ENCODE peak calls at places on chromosomes 6 and 20, in five cellular contexts. K is GM12878, J is HCT116, G is mucosa of descending colon, A is pancreas. Z is an unnamed sample. For H3K4me1, the result is how much of the 10 kb centered on the place peaks cover.

GRCh38 chr6:5132741-5133140 is 47.6 kb downstream of the PPP1R3G start:
- DNase-seq in K (peak), J (no peak), G (peak), A (no peak), Z (peak)

GRCh38 chr20:63961664-63962425 is 5.6 kb upstream of the UCKL1 start:
- DNase-seq in K (no peak), J (no peak), G (peak), A (peak), Z (no peak)

GRCh38 chr6:163387317-163387716 is 27.2 kb upstream of the QKI start:
- DNase-seq in K (no peak), J (no peak), G (no peak), A (no peak), Z (no peak)

GRCh38 chr6:80338201-80338836 is 231.8 kb downstream of the BCKDHB start:
- DNase-seq in K (no peak), J (peak), G (peak), A (peak), Z (peak)

GRCh38 chr6:39189915-39190544 is 39.2 kb downstream of the KCNK5 start:
- DNase-seq in K (no peak), J (no peak), G (peak), A (peak), Z (peak)

GRCh38 chr20:14334306-14334930 is 3.0 kb downstream of the FLRT3 start:
- DNase-seq in K (no peak), J (no peak), G (no peak), A (no peak), Z (peak)

GRCh38 chr20:48791666-48792071 is 36.1 kb downstream of the PREX1 start:
- DNase-seq in K (no peak), J (no peak), G (no peak), A (no peak), Z (no peak)

GRCh38 chr6:71852951-71853350 is 33.4 kb upstream of the RIMS1 start:
- DNase-seq in K (no peak), J (no peak), G (no peak), A (no peak), Z (no peak)

GRCh38 chr20:25052255-25053206 is 5.4 kb downstream of the ACSS1 start:
- DNase-seq in K (no peak), J (no peak), G (no peak), A (no peak), Z (no peak)

GRCh38 chr20:37413023-37413334 is 67.0 kb downstream of the SRC start:
- DNase-seq in K (no peak), J (no peak), G (no peak), A (no peak), Z (no peak)

GRCh38 chr20:37411408-37412306 is 65.7 kb downstream of the SRC start:
- DNase-seq in K (no peak), J (no peak), G (no peak), A (no peak), Z (no peak)

GRCh38 chr20:37414133-37414532 is 68.2 kb downstream of the SRC start:
- DNase-seq in K (no peak), J (no peak), G (no peak), A (no peak), Z (no peak)

GRCh38 chr20:37414636-37415035 is 68.7 kb downstream of the SRC start:
- DNase-seq in K (no peak), J (no peak), G (no peak), A (no peak), Z (no peak)

GRCh38 chr20:37413354-37413753 is 67.4 kb downstream of the SRC start:
- DNase-seq in K (no peak), J (no peak), G (no peak), A (no peak), Z (no peak)
- H3K4me1 ChIP-seq in K (under half), J (under half), G (under half), A (under half), Z (under half)

GRCh38 chr6:109183109-109183508 is 87.8 kb downstream of the CEP57L1 start:
- DNase-seq in K (no peak), J (no peak), G (no peak), A (no peak), Z (no peak)
- H3K4me3 ChIP-seq in K (no peak), J (no peak), G (no peak), A (no peak), Z (no peak)

GRCh38 chr6:69489970-69490369 is 306.8 kb downstream of the LMBRD1 start:
- DNase-seq in K (no peak), J (no peak), G (no peak), A (no peak), Z (no peak)

DNA sequence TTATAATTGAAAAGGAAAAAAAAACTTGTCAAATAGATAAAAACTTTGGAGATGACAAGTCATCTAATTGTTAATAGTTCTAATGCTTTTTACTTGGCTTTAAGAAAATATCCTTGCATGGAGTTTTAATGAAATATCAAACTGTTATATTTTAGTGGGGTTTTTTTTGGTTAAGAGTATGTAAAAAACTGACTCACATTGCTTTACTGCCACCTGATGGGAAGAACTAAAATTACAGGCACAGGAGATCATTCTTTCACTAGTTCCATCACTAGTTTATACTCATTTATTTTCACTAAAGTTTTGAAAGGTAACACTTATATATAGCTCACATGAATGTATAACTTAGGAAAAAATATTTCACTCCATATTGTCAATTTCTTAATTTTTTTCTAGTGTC is 309.1 kb downstream of the LMBRD1 start:
- DNase-seq in K (no peak), J (no peak), G (no peak), A (no peak), Z (peak)
- H3K4me1 ChIP-seq in K (under half), J (under half), G (under half), A (under half), Z (under half)

DNA sequence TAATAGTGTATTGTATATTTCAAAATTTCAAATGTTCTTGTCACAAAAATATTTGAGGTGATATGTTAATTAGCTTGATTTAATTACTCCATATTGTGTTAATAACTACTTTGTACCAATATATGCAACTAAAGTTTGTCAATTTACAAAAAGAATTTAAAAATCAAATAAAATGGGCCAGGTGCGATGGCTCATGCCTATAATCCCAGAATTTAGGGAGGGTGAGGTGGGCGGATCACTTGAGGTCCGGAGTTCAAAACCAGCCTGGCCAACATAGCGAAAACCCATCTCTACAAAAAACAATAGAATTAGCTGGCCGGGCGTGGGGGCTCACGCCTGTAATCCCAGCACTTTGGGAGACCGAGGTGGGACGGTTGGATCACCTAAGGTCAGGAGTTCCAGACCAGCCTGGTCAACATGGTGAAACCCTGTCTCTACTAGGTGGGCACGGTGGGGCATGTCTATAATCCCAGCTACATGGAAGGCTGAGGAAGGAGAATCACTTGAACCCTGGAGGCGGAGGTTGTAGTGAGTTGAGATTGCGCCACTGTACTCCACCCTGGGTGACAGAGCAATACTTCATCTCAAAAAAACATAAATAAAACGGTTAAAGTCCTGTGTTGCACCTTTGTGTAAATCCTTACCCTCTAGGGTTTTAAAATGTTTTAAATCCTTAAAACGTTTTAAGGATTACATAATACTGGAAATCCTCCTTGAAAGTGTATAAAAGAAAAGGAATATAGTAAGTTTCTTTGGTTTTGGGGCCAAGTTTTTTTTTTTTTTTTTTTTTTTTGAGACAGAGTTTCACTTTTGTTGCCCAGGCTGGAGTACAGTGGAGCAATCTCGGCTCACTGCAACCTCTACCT is 4.0 kb downstream of the HSPA1B start:
- DNase-seq in K (no peak), J (no peak), G (no peak), A (no peak), Z (no peak)
- H3K4me3 ChIP-seq in K (peak), J (no peak), G (no peak), A (no peak), Z (peak)

GRCh38 chr20:41038149-41038877 is 9.7 kb downstream of the TOP1 start:
- DNase-seq in K (no peak), J (no peak), G (no peak), A (no peak), Z (no peak)

GRCh38 chr20:41034239-41034638 is 5.6 kb downstream of the TOP1 start:
- DNase-seq in K (no peak), J (no peak), G (no peak), A (no peak), Z (no peak)

GRCh38 chr20:41038878-41039404 is 10.3 kb downstream of the TOP1 start:
- DNase-seq in K (no peak), J (no peak), G (no peak), A (no peak), Z (no peak)

GRCh38 chr20:41035207-41035606 is 6.6 kb downstream of the TOP1 start:
- DNase-seq in K (no peak), J (no peak), G (no peak), A (no peak), Z (no peak)

DNA sequence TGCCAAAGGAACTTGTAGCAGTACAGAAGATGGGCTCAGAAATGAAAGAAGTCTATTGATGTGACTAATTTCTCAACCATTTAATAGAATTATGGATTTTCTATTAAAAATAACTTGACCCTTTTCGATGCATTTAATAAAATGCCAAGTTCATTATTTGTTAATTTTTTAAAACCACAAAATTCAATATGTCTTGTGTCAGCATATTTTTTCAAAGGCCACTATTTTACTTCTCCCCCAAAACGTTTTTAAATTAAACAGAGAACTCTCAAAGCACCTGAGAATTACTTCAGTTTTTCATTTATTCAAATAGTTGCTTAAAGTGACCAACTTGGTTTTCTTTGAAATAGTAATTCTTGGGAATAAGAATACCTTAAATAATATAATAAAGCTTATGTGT is 8.6 kb downstream of the TOP1 start:
- DNase-seq in K (no peak), J (no peak), G (no peak), A (no peak), Z (no peak)
- H3K4me1 ChIP-seq in K (under half), J (under half), G (under half), A (under half), Z (under half)

GRCh38 chr6:157032923-157033322 is 255.7 kb downstream of the ARID1B start:
- DNase-seq in K (no peak), J (no peak), G (no peak), A (no peak), Z (no peak)
- H3K4me3 ChIP-seq in K (peak), J (no peak), G (no peak), A (no peak), Z (peak)

GRCh38 chr6:36683656-36684446 is 5.3 kb downstream of the CDKN1A start:
- DNase-seq in K (no peak), J (no peak), G (no peak), A (peak), Z (no peak)
- H3K4me1 ChIP-seq in K (under half), J (under half), G (under half), A (under half), Z (under half)

DNA sequence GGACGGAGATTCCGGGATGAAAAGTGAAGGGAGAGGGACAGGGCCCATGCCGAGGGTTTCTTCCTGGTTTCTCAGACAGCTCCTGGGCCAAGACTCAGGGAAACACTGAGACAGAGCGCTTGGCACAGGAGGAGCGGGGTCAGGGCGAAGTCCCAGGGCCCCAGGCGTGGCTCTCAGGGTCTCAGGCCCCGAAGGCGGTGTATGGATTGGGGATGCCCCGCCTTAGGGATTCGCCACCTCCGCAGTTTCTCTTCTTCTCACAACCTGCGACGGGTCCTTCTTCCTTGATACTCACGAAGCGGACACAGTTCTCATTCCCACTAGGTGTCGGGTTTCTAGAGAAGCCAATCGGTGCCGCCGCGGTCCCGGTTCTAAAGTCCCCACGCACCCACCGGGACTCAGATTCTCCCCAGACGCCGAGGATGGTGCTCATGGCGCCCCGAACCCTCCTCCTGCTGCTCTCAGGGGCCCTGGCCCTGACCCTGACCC is 55.0 kb upstream of the HLA-A start:
- DNase-seq in K (no peak), J (peak), G (peak), A (no peak), Z (no peak)
- H3K4me3 ChIP-seq in K (peak), J (peak), G (peak), A (peak), Z (peak)

GRCh38 chr20:41601742-41602141 is 16.4 kb downstream of the CHD6 start:
- DNase-seq in K (no peak), J (no peak), G (no peak), A (no peak), Z (no peak)

GRCh38 chr20:41604002-41604401 is 14.2 kb downstream of the CHD6 start:
- DNase-seq in K (no peak), J (no peak), G (no peak), A (no peak), Z (no peak)

GRCh38 chr20:41600926-41601631 is 17.1 kb downstream of the CHD6 start:
- DNase-seq in K (no peak), J (no peak), G (no peak), A (no peak), Z (no peak)

GRCh38 chr20:41598719-41599118 is 19.5 kb downstream of the CHD6 start:
- DNase-seq in K (no peak), J (no peak), G (no peak), A (no peak), Z (no peak)

DNA sequence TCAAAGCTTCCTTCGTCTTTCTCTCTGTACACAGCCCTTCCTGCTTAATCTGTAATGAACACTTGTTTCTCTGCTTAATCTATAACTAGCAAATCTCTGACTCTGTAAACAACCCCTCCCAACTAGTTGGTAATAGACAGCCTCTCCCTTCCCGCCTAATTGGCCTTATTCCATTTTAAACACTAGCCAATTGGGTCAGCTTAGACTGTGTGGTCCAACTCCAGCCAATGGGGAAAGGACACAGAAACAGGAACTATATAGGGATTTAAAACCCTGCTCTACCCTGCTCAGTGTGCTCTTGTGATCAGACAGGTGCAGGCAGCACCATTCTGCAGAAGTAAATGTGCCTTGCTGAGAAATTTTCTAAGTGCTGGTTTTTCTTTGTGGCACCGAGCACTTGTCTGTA is 18.5 kb downstream of the CHD6 start:
- DNase-seq in K (no peak), J (no peak), G (no peak), A (no peak), Z (no peak)
- H3K4me1 ChIP-seq in K (under half), J (under half), G (under half), A (under half), Z (under half)

DNA sequence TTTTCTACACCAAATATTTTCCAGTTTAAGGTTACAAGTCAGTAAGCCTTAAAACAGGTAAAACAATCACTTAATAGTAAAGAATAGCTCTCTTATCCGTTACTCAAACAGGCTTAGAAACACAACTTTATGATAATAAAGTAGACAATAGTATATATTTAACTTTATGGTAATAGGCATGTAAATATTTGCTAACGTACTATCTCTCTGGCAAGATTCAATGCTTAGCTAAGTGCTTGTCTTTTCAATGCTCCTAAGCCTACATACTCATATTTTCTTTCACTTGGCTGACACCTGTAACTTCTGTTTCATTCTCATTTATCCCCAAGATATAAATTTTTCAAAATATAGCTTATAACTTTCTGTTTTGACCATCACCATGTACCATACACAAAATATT is 358.2 kb downstream of the HTR1B start:
- DNase-seq in K (no peak), J (no peak), G (no peak), A (no peak), Z (no peak)
- H3K4me3 ChIP-seq in K (no peak), J (no peak), G (no peak), A (no peak), Z (no peak)

Z was measured in A673.